ENCODE peak calls at places on chromosomes 4 and X, in five cellular contexts. X, D, L, E and M are unnamed samples.

GRCh38 chrX:23756165-23756564 is 13.1 kb upstream of the ACOT9 start:
- DNase-seq in X (peak), D (peak), L (peak), E (peak), M (peak)

GRCh38 chr4:184281231-184282139 is 63.8 kb upstream of the ENPP6 start:
- DNase-seq in X (peak), D (no peak), L (peak), E (no peak), M (no peak)

GRCh38 chrX:110167952-110168451 is 149.9 kb downstream of the AMMECR1 start:
- DNase-seq in X (peak), D (peak), L (peak), E (peak), M (no peak)

GRCh38 chr4:13543091-13543581 is 1.2 kb downstream of the NKX3-2 start:
- DNase-seq in X (no peak), D (no peak), L (peak), E (no peak), M (no peak)

GRCh38 chr4:152680988-152681731 is 1.4 kb upstream of the TMEM154 start:
- DNase-seq in X (no peak), D (no peak), L (no peak), E (peak), M (peak)

GRCh38 chr4:35511851-35512250 is 732.5 kb downstream of the ARAP2 start:
- DNase-seq in X (no peak), D (no peak), L (no peak), E (no peak), M (no peak)

GRCh38 chr4:3413217-3413671 is 28.5 kb upstream of the HGFAC start:
- DNase-seq in X (peak), D (no peak), L (no peak), E (no peak), M (no peak)

GRCh38 chr4:42965326-42965725 is 72.8 kb downstream of the GRXCR1 start:
- DNase-seq in X (no peak), D (no peak), L (no peak), E (no peak), M (no peak)

GRCh38 chr4:108651068-108651794 is 832 bp downstream of the OSTC start:
- DNase-seq in X (no peak), D (peak), L (no peak), E (peak), M (peak)

GRCh38 chr4:1856071-1856919 is at the start of gene LETM1:
- DNase-seq in X (peak), D (peak), L (peak), E (peak), M (peak)
- H3K18ac ChIP-seq in X (no peak), D (peak), L (no peak), E (peak), M (peak)

GRCh38 chr4:165378763-165379631 is at the start of gene CPE:
- DNase-seq in X (peak), D (peak), L (peak), E (peak), M (peak)
- H3K18ac ChIP-seq in X (no peak), D (peak), L (no peak), E (peak), M (no peak)

GRCh38 chrX:55451626-55451989 is 319 bp upstream of the MAGEH1 start:
- DNase-seq in X (no peak), D (no peak), L (no peak), E (no peak), M (no peak)
- H3K18ac ChIP-seq in X (no peak), D (no peak), L (no peak), E (peak), M (peak)

DNA sequence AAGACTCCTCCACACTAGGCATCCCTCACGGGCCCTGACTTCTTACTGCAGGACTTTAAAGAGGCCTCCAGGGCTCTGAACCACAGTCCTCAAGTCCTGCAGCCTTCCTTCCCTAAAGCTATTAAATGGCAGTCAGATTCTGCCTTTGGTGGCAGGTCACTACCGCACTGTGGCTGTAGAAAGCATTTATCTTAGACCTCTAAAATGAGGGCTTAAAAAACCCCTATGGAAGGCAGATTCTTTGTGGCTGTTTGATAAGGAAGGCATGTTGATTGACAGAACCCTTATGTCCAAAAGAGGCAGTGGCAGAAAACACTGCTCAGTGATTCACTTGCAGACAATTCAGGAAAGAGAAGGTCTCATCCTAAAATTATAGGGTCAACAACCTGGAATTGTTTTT is 79.2 kb downstream of the FBXL5 start:
- DNase-seq in X (no peak), D (no peak), L (no peak), E (no peak), M (no peak)
- H3K18ac ChIP-seq in X (no peak), D (no peak), L (no peak), E (no peak), M (no peak)

DNA sequence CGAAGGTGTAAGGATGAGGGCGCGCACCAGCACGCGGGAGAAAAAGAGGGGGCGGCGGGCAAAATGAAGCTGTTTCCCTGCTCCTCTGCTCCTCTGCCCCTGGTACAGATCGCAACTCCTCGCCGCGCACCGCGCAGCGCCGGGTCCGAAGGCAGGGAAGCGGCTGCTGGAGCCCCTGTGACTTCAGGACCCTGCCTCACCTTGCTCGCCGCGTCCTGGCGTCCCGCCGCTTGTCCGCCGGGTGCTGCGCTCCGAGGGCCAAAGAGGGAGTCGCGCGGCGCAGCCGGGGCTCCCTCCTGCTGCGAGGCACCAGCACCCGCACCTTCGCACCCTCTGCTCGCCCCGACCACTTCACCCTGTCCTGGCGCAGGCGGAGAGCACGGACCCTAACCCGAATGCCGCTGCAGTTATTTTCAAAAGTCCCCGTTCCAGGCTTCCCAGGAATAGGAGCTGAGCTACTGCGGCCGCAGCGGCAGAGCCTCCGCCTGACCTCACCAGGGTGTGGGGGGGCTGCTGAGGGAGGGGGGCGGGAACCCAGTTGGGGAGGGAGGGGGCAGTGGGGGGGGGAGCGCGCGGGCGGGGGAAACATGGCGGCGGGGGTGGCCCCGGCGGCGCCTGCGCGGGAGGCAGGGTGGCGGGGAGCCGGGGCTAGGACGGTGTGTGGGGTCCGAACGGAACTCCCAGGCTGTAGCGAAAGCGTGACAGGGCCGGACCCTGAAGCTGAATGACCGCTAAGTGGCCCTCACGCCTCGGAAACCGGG is at the start of gene KLHL13:
- DNase-seq in X (peak), D (peak), L (peak), E (no peak), M (peak)
- H3K18ac ChIP-seq in X (peak), D (peak), L (no peak), E (no peak), M (peak)

GRCh38 chr4:134934036-134934806 is 732.6 kb upstream of the PABPC4L start:
- DNase-seq in X (no peak), D (no peak), L (no peak), E (no peak), M (no peak)

GRCh38 chr4:134936014-134936413 is 734.4 kb upstream of the PABPC4L start:
- DNase-seq in X (no peak), D (no peak), L (no peak), E (no peak), M (no peak)

DNA sequence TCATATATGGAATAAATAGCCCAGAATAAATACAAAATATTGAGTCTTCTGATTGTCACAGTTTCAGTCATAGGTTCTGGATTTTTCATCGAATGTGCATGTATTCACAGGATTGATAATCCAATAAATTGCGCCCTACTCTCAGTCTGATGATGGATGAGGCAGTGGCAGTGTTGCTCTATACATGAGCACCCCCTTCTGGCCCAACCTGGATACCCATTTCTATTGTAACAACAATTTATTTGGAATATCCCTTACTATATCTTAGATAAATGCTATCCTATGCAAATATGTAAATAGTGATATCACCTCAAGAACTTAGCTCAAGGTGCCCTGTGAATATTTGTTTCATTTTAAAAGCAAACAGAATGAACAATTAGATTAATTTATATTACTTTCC is 733.7 kb upstream of the PABPC4L start:
- DNase-seq in X (no peak), D (peak), L (peak), E (peak), M (no peak)
- H3K18ac ChIP-seq in X (no peak), D (no peak), L (no peak), E (no peak), M (no peak)

DNA sequence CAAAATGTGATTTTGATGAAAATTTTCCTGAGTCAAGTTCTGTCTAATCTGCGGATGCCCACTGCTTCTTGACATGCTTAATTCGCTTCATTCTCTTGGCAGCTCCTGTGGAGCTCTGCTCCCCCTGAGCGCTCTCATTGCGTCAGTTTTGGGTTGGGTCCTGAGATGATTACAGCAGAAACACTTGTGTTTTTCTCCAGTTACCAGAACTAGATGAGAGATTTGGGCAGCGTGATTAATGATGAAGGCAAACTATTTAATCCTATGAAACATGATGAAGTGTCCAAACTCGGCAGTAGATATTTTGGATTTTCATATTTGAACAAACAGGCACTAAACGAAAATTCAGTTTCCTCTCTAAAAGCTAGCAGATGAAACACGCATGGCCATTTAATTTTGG is 4.2 kb upstream of the CXCL1 start:
- DNase-seq in X (no peak), D (no peak), L (no peak), E (no peak), M (no peak)
- H3K18ac ChIP-seq in X (no peak), D (no peak), L (no peak), E (no peak), M (no peak)

GRCh38 chrX:103215768-103216085 is 819 bp downstream of the BEX4 start:
- DNase-seq in X (no peak), D (peak), L (peak), E (peak), M (no peak)
- H3K18ac ChIP-seq in X (peak), D (peak), L (peak), E (peak), M (no peak)

GRCh38 chr4:168794881-168795280 is 215.2 kb downstream of the CBR4 start:
- DNase-seq in X (no peak), D (no peak), L (no peak), E (peak), M (no peak)

GRCh38 chr4:168795346-168795745 is 214.7 kb downstream of the CBR4 start:
- DNase-seq in X (no peak), D (no peak), L (no peak), E (no peak), M (no peak)

GRCh38 chr4:168791376-168791775 is 218.7 kb downstream of the CBR4 start:
- DNase-seq in X (no peak), D (no peak), L (no peak), E (no peak), M (no peak)

GRCh38 chr4:168794092-168794707 is 215.9 kb downstream of the CBR4 start:
- DNase-seq in X (no peak), D (no peak), L (no peak), E (no peak), M (no peak)

DNA sequence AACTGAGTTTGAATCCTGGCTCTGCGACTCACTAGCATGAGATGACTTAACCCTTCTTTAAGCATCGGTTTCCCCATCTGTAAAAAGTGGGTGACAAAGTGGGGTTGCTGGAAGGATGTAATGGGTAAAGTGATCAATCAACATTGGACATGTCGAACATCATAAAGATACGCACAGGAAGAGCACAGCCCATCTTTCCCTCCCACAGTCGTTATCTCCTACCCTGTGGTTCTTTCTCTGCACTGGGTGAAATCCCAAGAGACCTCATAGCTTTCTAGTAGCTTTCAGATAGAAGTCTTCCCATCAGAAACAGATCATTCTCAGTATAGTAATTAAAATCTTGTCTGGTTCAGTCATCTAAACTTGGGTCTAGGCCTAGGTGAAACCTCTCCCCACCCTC is 216.5 kb downstream of the CBR4 start:
- DNase-seq in X (no peak), D (no peak), L (no peak), E (no peak), M (no peak)
- H3K18ac ChIP-seq in X (no peak), D (no peak), L (no peak), E (no peak), M (no peak)